ENCODE peak calls at places on chromosome 2, in four cellular contexts. J, S, I and U are unnamed samples.

GRCh38 chr2:83944174-83944573 is 514.9 kb downstream of the SUCLG1 start:
- DNase-seq in J (no peak), S (no peak), I (no peak), U (no peak)

GRCh38 chr2:64952113-64952895 is 36.9 kb upstream of the SLC1A4 start:
- DNase-seq in J (no peak), S (no peak), I (no peak), U (no peak)

GRCh38 chr2:27715318-27716165 is 51.9 kb downstream of the SLC4A1AP start:
- DNase-seq in J (no peak), S (peak), I (no peak), U (no peak)

GRCh38 chr2:217189131-217189530 is 329.3 kb upstream of the TNP1 start:
- DNase-seq in J (no peak), S (no peak), I (no peak), U (no peak)

GRCh38 chr2:145751634-145752033 is 1231.7 kb upstream of the ZEB2 start:
- DNase-seq in J (no peak), S (peak), I (no peak), U (no peak)

GRCh38 chr2:136052374-136053362 is 65.3 kb downstream of the CXCR4 start:
- DNase-seq in J (no peak), S (peak), I (no peak), U (no peak)

GRCh38 chr2:82282111-82282882 is 1977.7 kb upstream of the LRRTM1 start:
- DNase-seq in J (no peak), S (no peak), I (no peak), U (no peak)

GRCh38 chr2:205865794-205866490 is 183.6 kb downstream of the NRP2 start:
- DNase-seq in J (no peak), S (no peak), I (no peak), U (no peak)

GRCh38 chr2:217798191-217798590 is 204.6 kb downstream of the TNS1 start:
- DNase-seq in J (no peak), S (no peak), I (no peak), U (no peak)

GRCh38 chr2:144516417-144516980 is 3.4 kb downstream of the ZEB2 start:
- DNase-seq in J (no peak), S (no peak), I (no peak), U (no peak)

GRCh38 chr2:52881606-52882005 is 886.0 kb upstream of the CHAC2 start:
- DNase-seq in J (no peak), S (no peak), I (no peak), U (no peak)

GRCh38 chr2:208929894-208930427 is 493.9 kb upstream of the MAP2 start:
- DNase-seq in J (no peak), S (no peak), I (no peak), U (no peak)

GRCh38 chr2:201913197-201913596 is 106.9 kb downstream of the CDK15 start:
- DNase-seq in J (no peak), S (no peak), I (no peak), U (no peak)

GRCh38 chr2:204299766-204300165 is 245.5 kb upstream of the PARD3B start:
- DNase-seq in J (no peak), S (no peak), I (no peak), U (no peak)

GRCh38 chr2:164186596-164186995 is 434.7 kb downstream of the GRB14 start:
- DNase-seq in J (no peak), S (no peak), I (no peak), U (no peak)

GRCh38 chr2:46943881-46944798 is 28.5 kb upstream of the MCFD2 start:
- DNase-seq in J (no peak), S (peak), I (peak), U (no peak)

GRCh38 chr2:218831378-218831990 is at the start of gene PRKAG3:
- DNase-seq in J (no peak), S (no peak), I (no peak), U (no peak)

GRCh38 chr2:64604155-64604554 is 49.6 kb downstream of the SERTAD2 start:
- DNase-seq in J (peak), S (no peak), I (no peak), U (no peak)

GRCh38 chr2:231347081-231347480 is 48.4 kb upstream of the B3GNT7 start:
- DNase-seq in J (no peak), S (no peak), I (no peak), U (no peak)

GRCh38 chr2:127421871-127422618 is 3.8 kb downstream of the PROC start:
- DNase-seq in J (no peak), S (no peak), I (no peak), U (no peak)

GRCh38 chr2:28395334-28396061 is 2.8 kb downstream of the FOSL2 start:
- DNase-seq in J (peak), S (no peak), I (no peak), U (peak)

GRCh38 chr2:68190991-68191731 is 33.5 kb downstream of the PNO1 start:
- DNase-seq in J (no peak), S (no peak), I (no peak), U (no peak)